ENCODE peak calls at places on chromosomes 12 and 14, in four cellular contexts. K, Q, X and T are unnamed samples.

GRCh38 chr14:99995700-99996356 is 69.4 kb upstream of the EVL start:
- DNase-seq in K (peak), Q (peak), X (peak), T (peak)

GRCh38 chr12:26938660-26939185 is 453 bp downstream of the FGFR1OP2 start:
- DNase-seq in K (no peak), Q (peak), X (no peak), T (no peak)

GRCh38 chr12:2794261-2794735 is 472 bp upstream of the FKBP4 start:
- DNase-seq in K (no peak), Q (no peak), X (peak), T (no peak)

GRCh38 chr14:61388173-61388975 is 67.0 kb downstream of the PRKCH start:
- DNase-seq in K (no peak), Q (no peak), X (no peak), T (peak)

GRCh38 chr14:63269561-63270225 is 49.0 kb downstream of the GPHB5 start:
- DNase-seq in K (no peak), Q (no peak), X (no peak), T (no peak)

GRCh38 chr14:100392266-100392850 is 69.2 kb downstream of the SLC25A47 start:
- DNase-seq in K (no peak), Q (no peak), X (no peak), T (no peak)

GRCh38 chr12:70576341-70577282 is 60.6 kb downstream of the PTPRB start:
- DNase-seq in K (peak), Q (peak), X (no peak), T (peak)

GRCh38 chr12:3125674-3126073 is 48.5 kb downstream of the TSPAN9 start:
- DNase-seq in K (no peak), Q (no peak), X (no peak), T (no peak)

GRCh38 chr14:64910847-64911495 is 3.3 kb upstream of the CHURC1 start:
- DNase-seq in K (peak), Q (peak), X (no peak), T (no peak)

GRCh38 chr14:65304963-65305362 is 107.6 kb upstream of the FUT8 start:
- DNase-seq in K (no peak), Q (no peak), X (no peak), T (no peak)

GRCh38 chr12:94187351-94187750 is 39.0 kb downstream of the PLXNC1 start:
- DNase-seq in K (no peak), Q (no peak), X (no peak), T (no peak)

GRCh38 chr12:9751204-9752144 is 9.2 kb downstream of the CD69 start:
- DNase-seq in K (peak), Q (peak), X (no peak), T (no peak)

GRCh38 chr12:60689137-60689536 is 1093.3 kb downstream of the SLC16A7 start:
- DNase-seq in K (peak), Q (no peak), X (no peak), T (no peak)

GRCh38 chr14:69531135-69531534 is 43.5 kb downstream of the CCDC177 start:
- DNase-seq in K (no peak), Q (no peak), X (no peak), T (no peak)

GRCh38 chr14:29529418-29529817 is 398.2 kb downstream of the PRKD1 start:
- DNase-seq in K (no peak), Q (peak), X (no peak), T (no peak)

GRCh38 chr12:47067778-47068431 is 11.5 kb upstream of the PCED1B start:
- DNase-seq in K (no peak), Q (no peak), X (no peak), T (no peak)

GRCh38 chr12:112939761-112940357 is 1.6 kb downstream of the OAS3 start:
- DNase-seq in K (no peak), Q (no peak), X (no peak), T (peak)

GRCh38 chr12:92244036-92244435 is 98.4 kb upstream of the BTG1 start:
- DNase-seq in K (no peak), Q (no peak), X (no peak), T (no peak)

GRCh38 chr14:71730471-71730870 is 201.8 kb upstream of the RGS6 start:
- DNase-seq in K (no peak), Q (no peak), X (no peak), T (no peak)

GRCh38 chr14:102761206-102761605 is 16.0 kb upstream of the TRAF3 start:
- DNase-seq in K (no peak), Q (no peak), X (no peak), T (no peak)

GRCh38 chr12:6376079-6376941 is 947 bp upstream of the SCNN1A start:
- DNase-seq in K (peak), Q (peak), X (peak), T (no peak)

GRCh38 chr14:82602794-82603193 is 1069.1 kb upstream of the SEL1L start:
- DNase-seq in K (no peak), Q (no peak), X (no peak), T (no peak)

GRCh38 chr14:104396682-104397470 is 182.7 kb upstream of the C14orf180 start:
- DNase-seq in K (no peak), Q (no peak), X (no peak), T (no peak)

GRCh38 chr14:68361231-68361630 is 431.6 kb downstream of the ZFP36L1 start:
- DNase-seq in K (no peak), Q (no peak), X (no peak), T (no peak)

GRCh38 chr12:47095446-47096236 is 15.9 kb upstream of the AMIGO2 start:
- DNase-seq in K (peak), Q (no peak), X (no peak), T (no peak)

GRCh38 chr12:103930787-103931536 is 752 bp downstream of the HSP90B1 start:
- DNase-seq in K (peak), Q (peak), X (no peak), T (no peak)

GRCh38 chr12:19482551-19483109 is 43.3 kb downstream of the AEBP2 start:
- DNase-seq in K (no peak), Q (no peak), X (peak), T (peak)

GRCh38 chr12:5678186-5678585 is 246.3 kb downstream of the NTF3 start:
- DNase-seq in K (no peak), Q (no peak), X (no peak), T (no peak)

GRCh38 chr12:111442301-111443045 is 36.8 kb downstream of the SH2B3 start:
- DNase-seq in K (no peak), Q (no peak), X (no peak), T (no peak)

GRCh38 chr12:100789146-100789545 is 5.4 kb upstream of the ANO4 start:
- DNase-seq in K (peak), Q (no peak), X (no peak), T (no peak)

GRCh38 chr14:92469515-92469914 is 44.1 kb upstream of the RIN3 start:
- DNase-seq in K (no peak), Q (no peak), X (no peak), T (no peak)

GRCh38 chr12:93616584-93617101 is 44.2 kb downstream of the SOCS2 start:
- DNase-seq in K (peak), Q (no peak), X (peak), T (no peak)

GRCh38 chr14:83993545-83993944 is 1536.4 kb upstream of the FLRT2 start:
- DNase-seq in K (no peak), Q (no peak), X (no peak), T (no peak)

GRCh38 chr14:60656755-60657608 is 7.7 kb upstream of the SIX1 start:
- DNase-seq in K (peak), Q (peak), X (peak), T (peak)

GRCh38 chr12:1281683-1282366 is 290.8 kb downstream of the ERC1 start:
- DNase-seq in K (no peak), Q (no peak), X (no peak), T (no peak)

GRCh38 chr12:107349008-107349747 is 255.8 kb upstream of the CRY1 start:
- DNase-seq in K (peak), Q (peak), X (no peak), T (no peak)

GRCh38 chr12:107347261-107347660 is 253.9 kb upstream of the CRY1 start:
- DNase-seq in K (no peak), Q (no peak), X (no peak), T (no peak)

GRCh38 chr12:107339932-107340331 is 246.6 kb upstream of the CRY1 start:
- DNase-seq in K (no peak), Q (no peak), X (no peak), T (no peak)

GRCh38 chr12:107340920-107341319 is 247.6 kb upstream of the CRY1 start:
- DNase-seq in K (no peak), Q (no peak), X (no peak), T (no peak)

GRCh38 chr12:107344035-107344808 is 250.9 kb upstream of the CRY1 start:
- DNase-seq in K (peak), Q (peak), X (no peak), T (no peak)
- TF ChIP-seq KDM1A in K (no peak), Q (no peak), X (no peak), T (no peak)

DNA sequence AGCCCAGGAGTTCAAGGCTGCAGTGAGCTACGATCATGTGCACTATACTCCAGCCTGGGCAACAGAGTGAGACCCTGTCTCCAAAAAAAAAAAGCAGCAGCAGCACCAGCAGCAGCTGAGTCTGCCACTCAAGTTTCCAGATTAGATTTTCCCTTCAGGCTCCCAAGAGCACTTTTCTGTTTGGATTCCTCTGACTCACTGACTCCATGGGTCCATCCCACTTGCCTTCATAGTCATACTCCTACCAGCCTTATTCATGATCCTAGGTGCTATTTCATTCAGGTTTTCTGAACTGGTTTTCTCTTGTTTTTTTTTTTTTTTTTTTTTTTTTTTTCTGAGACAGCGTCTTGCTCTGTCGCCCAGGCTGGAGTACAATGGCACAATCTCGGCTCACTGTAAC is 6.8 kb upstream of the TWF1 start:
- DNase-seq in K (no peak), Q (no peak), X (no peak), T (no peak)
- TF ChIP-seq KDM1A in K (no peak), Q (no peak), X (no peak), T (no peak)

GRCh38 chr12:124762384-124762783 is 101.3 kb downstream of the SCARB1 start:
- DNase-seq in K (no peak), Q (no peak), X (no peak), T (no peak)

GRCh38 chr12:124761876-124762275 is 101.8 kb downstream of the SCARB1 start:
- DNase-seq in K (peak), Q (no peak), X (no peak), T (no peak)

GRCh38 chr12:124763594-124763979 is 100.1 kb downstream of the SCARB1 start:
- DNase-seq in K (no peak), Q (no peak), X (no peak), T (no peak)

GRCh38 chr12:124764451-124764850 is 99.2 kb downstream of the SCARB1 start:
- DNase-seq in K (peak), Q (no peak), X (peak), T (no peak)

GRCh38 chr12:124762791-124763593 is 100.7 kb downstream of the SCARB1 start:
- DNase-seq in K (no peak), Q (no peak), X (no peak), T (no peak)
- TF ChIP-seq KDM1A in K (no peak), Q (no peak), X (peak), T (no peak)

GRCh38 chr12:131766382-131767107 is 55.7 kb downstream of the SFSWAP start:
- DNase-seq in K (no peak), Q (no peak), X (no peak), T (no peak)

GRCh38 chr12:131770120-131770519 is 58.1 kb upstream of the MMP17 start:
- DNase-seq in K (no peak), Q (no peak), X (no peak), T (no peak)

GRCh38 chr12:131761638-131762037 is 50.7 kb downstream of the SFSWAP start:
- DNase-seq in K (no peak), Q (no peak), X (no peak), T (no peak)

GRCh38 chr12:131764738-131765137 is 53.8 kb downstream of the SFSWAP start:
- DNase-seq in K (no peak), Q (no peak), X (no peak), T (no peak)

DNA sequence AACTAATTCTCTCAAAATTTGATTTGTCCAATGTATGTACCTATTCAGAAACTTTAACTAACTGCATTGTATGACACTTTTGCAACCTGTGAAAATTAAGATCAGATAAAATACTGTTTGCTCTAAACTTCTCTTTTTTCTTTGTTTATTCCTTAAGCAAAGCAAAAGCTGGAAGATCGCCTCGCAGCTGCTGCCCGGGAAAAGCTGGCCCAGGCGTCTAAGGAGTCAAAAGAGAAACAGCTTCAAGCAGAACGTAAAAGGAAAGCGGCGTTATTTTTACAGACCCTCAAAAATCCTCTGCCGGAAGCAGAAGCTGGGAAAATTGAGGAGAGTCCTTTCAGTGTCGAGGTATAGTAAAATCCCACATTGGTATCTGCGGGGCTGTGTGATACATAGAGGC is 55.1 kb downstream of the SFSWAP start:
- DNase-seq in K (no peak), Q (no peak), X (no peak), T (no peak)
- TF ChIP-seq KDM1A in K (no peak), Q (no peak), X (no peak), T (no peak)

DNA sequence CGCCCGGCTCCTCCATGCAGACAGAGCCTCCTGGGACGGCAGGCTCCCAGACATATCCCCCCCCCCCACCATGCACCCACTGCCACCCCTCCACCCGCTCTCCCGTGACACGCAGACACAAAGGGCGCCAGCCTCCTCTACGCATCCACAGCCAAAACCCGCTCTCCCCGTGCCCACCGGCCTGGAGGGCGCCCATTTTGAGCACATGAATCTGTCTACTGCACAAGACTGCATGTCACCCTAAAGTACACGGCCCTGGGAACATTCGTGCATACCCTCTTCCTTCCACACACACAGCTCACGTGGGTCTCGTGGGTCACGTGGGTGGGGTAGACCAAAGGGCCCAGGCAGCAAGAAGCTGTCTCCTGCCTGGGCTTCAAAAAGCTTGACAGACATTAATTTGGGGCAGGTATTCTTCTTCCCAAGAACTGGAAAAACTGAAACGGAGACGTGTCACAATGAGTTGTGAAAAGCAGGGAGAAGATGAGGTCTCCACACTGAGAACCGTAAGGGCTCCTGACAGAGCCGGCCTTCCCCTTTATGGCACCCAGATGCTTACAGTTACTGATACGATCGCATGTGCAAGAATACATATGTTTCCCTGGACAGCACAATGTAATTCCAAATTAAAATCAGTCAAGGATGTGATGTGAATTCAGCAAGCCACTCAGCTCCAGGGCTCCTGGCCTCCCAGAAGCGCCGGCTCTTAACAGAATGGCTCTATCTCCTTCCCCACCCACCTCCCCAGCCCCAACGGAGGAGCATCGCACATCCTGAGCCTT is 2.0 kb downstream of the TGFB3 start:
- DNase-seq in K (no peak), Q (no peak), X (no peak), T (no peak)
- TF ChIP-seq KDM1A in K (no peak), Q (no peak), X (no peak), T (no peak)